ENCODE peak calls at places on chromosomes 2 and 18, in four cellular contexts. One of them, this sample, is unnamed.

GRCh38 chr2:86615596-86615995 is 8.1 kb downstream of the RNF103 start:
- DNase-seq in lower leg skin: no peak
- DNase-seq in heart right ventricle: no peak
- DNase-seq in foreskin keratinocyte: no peak
- DNase-seq in this sample: no peak

GRCh38 chr18:832085-832681 is 20.1 kb upstream of the YES1 start:
- DNase-seq in lower leg skin: no peak
- DNase-seq in heart right ventricle: peak; percentile 22
- DNase-seq in foreskin keratinocyte: no peak
- DNase-seq in this sample: no peak

GRCh38 chr2:9481257-9481922 is 7.0 kb downstream of the IAH1 start:
- DNase-seq in lower leg skin: no peak
- DNase-seq in heart right ventricle: no peak
- DNase-seq in foreskin keratinocyte: no peak
- DNase-seq in this sample: no peak

GRCh38 chr2:39696838-39697237 is 31.1 kb downstream of the TMEM178A start:
- DNase-seq in lower leg skin: no peak
- DNase-seq in heart right ventricle: no peak
- DNase-seq in foreskin keratinocyte: peak; percentile 50
- DNase-seq in this sample: no peak

GRCh38 chr2:231057590-231057989 is 923 bp downstream of the PSMD1 start:
- DNase-seq in lower leg skin: no peak
- DNase-seq in heart right ventricle: no peak
- DNase-seq in foreskin keratinocyte: no peak
- DNase-seq in this sample: no peak

GRCh38 chr2:29060491-29060890 is 13.8 kb downstream of the PCARE start:
- DNase-seq in lower leg skin: no peak
- DNase-seq in heart right ventricle: no peak
- DNase-seq in foreskin keratinocyte: no peak
- DNase-seq in this sample: no peak

GRCh38 chr2:72794572-72794971 is 31.3 kb downstream of the EXOC6B start:
- DNase-seq in lower leg skin: no peak
- DNase-seq in heart right ventricle: no peak
- DNase-seq in foreskin keratinocyte: peak; percentile 31
- DNase-seq in this sample: no peak

GRCh38 chr18:5894215-5894612 is 1.1 kb downstream of the TMEM200C start:
- DNase-seq in lower leg skin: no peak
- DNase-seq in heart right ventricle: no peak
- DNase-seq in foreskin keratinocyte: no peak
- DNase-seq in this sample: peak; percentile 27

GRCh38 chr2:23760746-23761145 is 166.2 kb downstream of the ATAD2B start:
- DNase-seq in lower leg skin: no peak
- DNase-seq in heart right ventricle: no peak
- DNase-seq in foreskin keratinocyte: no peak
- DNase-seq in this sample: no peak

GRCh38 chr2:54360055-54360792 is 95.9 kb upstream of the SPTBN1 start:
- DNase-seq in lower leg skin: no peak
- DNase-seq in heart right ventricle: peak; percentile 39
- DNase-seq in foreskin keratinocyte: no peak
- DNase-seq in this sample: no peak

GRCh38 chr18:56841836-56842235 is 190.7 kb downstream of the WDR7 start:
- DNase-seq in lower leg skin: no peak
- DNase-seq in heart right ventricle: no peak
- DNase-seq in foreskin keratinocyte: no peak
- DNase-seq in this sample: no peak

GRCh38 chr18:4453712-4454547 is 1.2 kb downstream of the DLGAP1 start:
- DNase-seq in lower leg skin: no peak
- DNase-seq in heart right ventricle: no peak
- DNase-seq in foreskin keratinocyte: no peak
- DNase-seq in this sample: peak; percentile 21

GRCh38 chr2:45329045-45329677 is 281.9 kb downstream of the SRBD1 start:
- DNase-seq in lower leg skin: no peak
- DNase-seq in heart right ventricle: no peak
- DNase-seq in foreskin keratinocyte: no peak
- DNase-seq in this sample: no peak

GRCh38 chr2:107132141-107132540 is 246.2 kb upstream of the ST6GAL2 start:
- DNase-seq in lower leg skin: no peak
- DNase-seq in heart right ventricle: no peak
- DNase-seq in foreskin keratinocyte: no peak
- DNase-seq in this sample: peak; percentile 13

GRCh38 chr18:24076950-24077349 is 61.9 kb upstream of the CABYR start:
- DNase-seq in lower leg skin: no peak
- DNase-seq in heart right ventricle: no peak
- DNase-seq in foreskin keratinocyte: no peak
- DNase-seq in this sample: no peak

GRCh38 chr18:24078391-24078790 is 60.5 kb upstream of the CABYR start:
- DNase-seq in lower leg skin: no peak
- DNase-seq in heart right ventricle: no peak
- DNase-seq in foreskin keratinocyte: no peak
- DNase-seq in this sample: no peak

GRCh38 chr18:24075731-24076130 is 61.2 kb downstream of the TTC39C start:
- DNase-seq in lower leg skin: no peak
- DNase-seq in heart right ventricle: no peak
- DNase-seq in foreskin keratinocyte: no peak
- DNase-seq in this sample: no peak

GRCh38 chr18:24083550-24083949 is 55.3 kb upstream of the CABYR start:
- DNase-seq in lower leg skin: no peak
- DNase-seq in heart right ventricle: no peak
- DNase-seq in foreskin keratinocyte: no peak
- DNase-seq in this sample: no peak

DNA sequence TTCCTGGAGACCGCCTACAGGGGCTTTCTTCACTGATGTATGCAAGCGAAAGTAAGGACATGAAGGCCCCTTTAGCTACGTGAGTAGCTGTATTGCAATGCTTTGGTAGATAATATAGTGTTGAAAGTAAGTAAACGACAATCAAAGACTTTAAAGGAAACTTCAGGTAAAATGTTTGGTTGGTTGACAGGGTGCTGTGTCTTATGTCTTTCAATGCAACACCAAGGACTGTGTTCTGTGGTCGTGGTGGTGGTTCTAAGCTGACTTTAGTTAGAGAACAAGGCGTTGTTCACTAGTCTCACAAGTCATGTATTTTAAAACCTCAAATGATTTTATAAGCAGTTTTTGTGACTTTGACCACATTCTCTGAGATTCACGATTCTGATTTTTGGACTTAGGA is 58.0 kb upstream of the CABYR start:
- DNase-seq in lower leg skin: no peak
- DNase-seq in heart right ventricle: no peak
- DNase-seq in foreskin keratinocyte: no peak
- DNase-seq in this sample: no peak
- TF ChIP-seq CTCF in lower leg skin: no peak
- TF ChIP-seq CTCF in heart right ventricle: no peak
- TF ChIP-seq CTCF in foreskin keratinocyte: no peak
- TF ChIP-seq CTCF in this sample: no peak

GRCh38 chr18:72316497-72316896 is 227.6 kb downstream of the CBLN2 start:
- DNase-seq in lower leg skin: no peak
- DNase-seq in heart right ventricle: no peak
- DNase-seq in foreskin keratinocyte: no peak
- DNase-seq in this sample: no peak
- TF ChIP-seq CTCF in lower leg skin: no peak
- TF ChIP-seq CTCF in heart right ventricle: no peak
- TF ChIP-seq CTCF in foreskin keratinocyte: no peak
- TF ChIP-seq CTCF in this sample: no peak

GRCh38 chr2:63484901-63485300 is 103.4 kb downstream of the WDPCP start:
- DNase-seq in lower leg skin: no peak
- DNase-seq in heart right ventricle: no peak
- DNase-seq in foreskin keratinocyte: no peak
- DNase-seq in this sample: no peak

GRCh38 chr2:63484481-63484880 is 103.8 kb downstream of the WDPCP start:
- DNase-seq in lower leg skin: no peak
- DNase-seq in heart right ventricle: no peak
- DNase-seq in foreskin keratinocyte: no peak
- DNase-seq in this sample: no peak

GRCh38 chr2:63488118-63488713 is 100.1 kb downstream of the WDPCP start:
- DNase-seq in lower leg skin: peak; percentile 16
- DNase-seq in heart right ventricle: no peak
- DNase-seq in foreskin keratinocyte: no peak
- DNase-seq in this sample: peak; percentile 26

DNA sequence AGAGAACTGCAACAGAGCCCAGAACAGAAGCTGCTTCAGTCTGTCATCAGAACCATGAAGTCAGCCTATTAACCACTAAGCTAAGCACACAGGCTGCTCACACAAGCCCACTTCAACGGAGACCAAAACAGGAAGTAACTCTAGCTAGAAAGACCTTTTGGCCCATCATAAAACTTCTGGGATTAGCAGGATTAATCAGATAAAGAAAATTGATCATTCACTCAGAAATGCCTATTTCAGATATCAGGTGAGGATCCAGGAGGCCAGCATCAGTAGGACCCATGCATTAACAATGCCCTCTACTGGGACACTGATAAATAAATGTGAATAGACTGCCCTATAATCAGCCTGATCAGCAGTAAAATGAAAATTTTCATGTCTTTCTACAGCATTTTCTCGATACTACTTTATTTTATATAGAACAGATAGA is 101.4 kb downstream of the WDPCP start:
- DNase-seq in lower leg skin: no peak
- DNase-seq in heart right ventricle: no peak
- DNase-seq in foreskin keratinocyte: no peak
- DNase-seq in this sample: no peak
- TF ChIP-seq CTCF in lower leg skin: no peak
- TF ChIP-seq CTCF in heart right ventricle: no peak
- TF ChIP-seq CTCF in foreskin keratinocyte: peak; percentile 49
- TF ChIP-seq CTCF in this sample: no peak

GRCh38 chr18:74567805-74568204 is 29.9 kb upstream of the ZNF407 start:
- DNase-seq in lower leg skin: no peak
- DNase-seq in heart right ventricle: no peak
- DNase-seq in foreskin keratinocyte: no peak
- DNase-seq in this sample: no peak
- TF ChIP-seq CTCF in lower leg skin: no peak
- TF ChIP-seq CTCF in heart right ventricle: no peak
- TF ChIP-seq CTCF in foreskin keratinocyte: no peak
- TF ChIP-seq CTCF in this sample: no peak

GRCh38 chr18:75275226-75275625 is 64.6 kb downstream of the TSHZ1 start:
- DNase-seq in lower leg skin: no peak
- DNase-seq in heart right ventricle: no peak
- DNase-seq in foreskin keratinocyte: no peak
- DNase-seq in this sample: no peak

GRCh38 chr18:75269696-75270095 is 59.1 kb downstream of the TSHZ1 start:
- DNase-seq in lower leg skin: no peak
- DNase-seq in heart right ventricle: no peak
- DNase-seq in foreskin keratinocyte: no peak
- DNase-seq in this sample: no peak

GRCh38 chr18:75277629-75277966 is 67.0 kb downstream of the TSHZ1 start:
- DNase-seq in lower leg skin: no peak
- DNase-seq in heart right ventricle: no peak
- DNase-seq in foreskin keratinocyte: no peak
- DNase-seq in this sample: no peak

GRCh38 chr18:75276813-75277628 is 66.4 kb downstream of the TSHZ1 start:
- DNase-seq in lower leg skin: no peak
- DNase-seq in heart right ventricle: no peak
- DNase-seq in foreskin keratinocyte: no peak
- DNase-seq in this sample: no peak

DNA sequence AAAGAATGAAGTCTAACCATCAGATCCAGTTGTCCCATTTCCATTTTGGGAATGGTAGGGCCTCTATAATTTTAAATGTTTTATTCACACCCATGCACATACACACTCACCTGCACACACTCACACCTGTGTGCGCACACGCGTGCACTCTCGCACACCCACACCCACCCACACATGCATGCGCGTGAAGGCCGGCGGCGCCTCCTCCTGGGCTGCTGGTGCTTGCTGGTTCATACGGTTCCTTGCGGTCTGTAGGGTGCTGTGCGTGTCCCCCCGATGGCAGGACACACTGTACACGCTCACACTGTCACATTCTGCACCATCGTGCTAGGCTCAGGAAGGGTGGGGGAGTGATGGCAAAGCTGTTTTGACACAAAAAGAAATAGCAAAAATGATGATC is 63.2 kb downstream of the TSHZ1 start:
- DNase-seq in lower leg skin: no peak
- DNase-seq in heart right ventricle: no peak
- DNase-seq in foreskin keratinocyte: no peak
- DNase-seq in this sample: no peak
- TF ChIP-seq CTCF in lower leg skin: no peak
- TF ChIP-seq CTCF in heart right ventricle: no peak
- TF ChIP-seq CTCF in foreskin keratinocyte: no peak
- TF ChIP-seq CTCF in this sample: no peak

DNA sequence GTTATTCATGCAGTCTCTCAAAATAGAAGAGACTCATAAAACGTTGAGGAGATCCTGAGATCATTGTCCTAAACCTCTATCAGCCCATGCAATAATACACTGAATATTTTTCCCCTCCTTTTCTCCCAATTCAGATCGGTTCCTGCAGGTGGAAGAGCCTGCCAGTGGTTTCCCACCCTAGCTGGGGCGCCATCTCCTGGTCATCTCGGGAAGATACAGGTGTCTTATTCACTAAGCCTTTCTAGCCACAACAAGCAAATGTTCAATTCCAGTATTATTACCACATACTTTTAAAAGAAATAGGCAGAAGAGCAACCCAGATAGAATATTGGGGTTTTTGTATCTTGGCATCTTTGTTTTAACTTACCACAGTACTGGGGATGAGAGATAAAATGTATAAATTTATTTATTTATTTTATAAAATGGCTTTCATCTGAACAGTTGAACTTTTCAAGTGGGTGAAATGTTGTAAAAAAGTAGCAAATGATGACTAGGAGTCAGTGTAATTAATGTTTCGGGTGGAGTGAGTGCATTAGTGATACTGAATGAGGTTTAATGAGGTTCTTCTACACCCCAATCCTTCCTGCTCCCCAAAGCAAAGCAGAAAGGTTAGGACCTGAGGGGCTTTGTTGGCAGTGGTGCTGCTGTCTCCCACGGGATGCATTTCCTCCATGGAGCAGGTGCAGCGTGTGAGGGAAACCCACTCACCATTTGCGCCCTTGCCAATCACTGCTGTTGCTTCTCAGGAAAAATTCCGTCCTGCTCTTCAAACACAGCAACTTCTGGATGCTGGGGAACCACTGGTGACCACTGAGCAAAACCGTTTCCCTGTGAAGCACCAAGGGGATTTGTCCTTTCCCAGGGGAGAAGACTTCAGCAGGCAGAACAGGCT is 147.1 kb upstream of the FHL2 start:
- DNase-seq in lower leg skin: peak; percentile 29
- DNase-seq in heart right ventricle: peak; percentile 59
- DNase-seq in foreskin keratinocyte: no peak
- DNase-seq in this sample: peak; percentile 73
- TF ChIP-seq CTCF in lower leg skin: no peak
- TF ChIP-seq CTCF in heart right ventricle: peak; percentile 68
- TF ChIP-seq CTCF in foreskin keratinocyte: peak; percentile 92
- TF ChIP-seq CTCF in this sample: peak; percentile 83

GRCh38 chr2:190180313-190181065 is 118.0 kb upstream of the MSTN start:
- DNase-seq in lower leg skin: no peak
- DNase-seq in heart right ventricle: peak; percentile 71
- DNase-seq in foreskin keratinocyte: no peak
- DNase-seq in this sample: peak; percentile 89
- TF ChIP-seq CTCF in lower leg skin: no peak
- TF ChIP-seq CTCF in heart right ventricle: no peak
- TF ChIP-seq CTCF in foreskin keratinocyte: peak; percentile 47
- TF ChIP-seq CTCF in this sample: peak; percentile 77